ENCODE peak calls at places on chromosomes 11 and 22, in seven cellular contexts. One of them, this sample, is unnamed.

GRCh38 chr11:57622263-57622662 is 24.8 kb downstream of the SERPING1 start:
- DNase-seq in AG09319: no peak
- DNase-seq in HFFc6: no peak
- DNase-seq in upper lobe of right lung: no peak
- DNase-seq in H9: no peak
- DNase-seq in cardiac muscle cell: no peak
- DNase-seq in CD4-positive, alpha-beta T cell: no peak
- DNase-seq in this sample: no peak

GRCh38 chr11:60768202-60768601 is 11.5 kb downstream of the MS4A15 start:
- DNase-seq in AG09319: no peak
- DNase-seq in HFFc6: no peak
- DNase-seq in upper lobe of right lung: peak; percentile 43
- DNase-seq in H9: no peak
- DNase-seq in cardiac muscle cell: no peak
- DNase-seq in CD4-positive, alpha-beta T cell: no peak
- DNase-seq in this sample: no peak

GRCh38 chr22:44818727-44819126 is 66.4 kb downstream of the ARHGAP8 start:
- DNase-seq in AG09319: no peak
- DNase-seq in HFFc6: no peak
- DNase-seq in upper lobe of right lung: no peak
- DNase-seq in H9: no peak
- DNase-seq in cardiac muscle cell: no peak
- DNase-seq in CD4-positive, alpha-beta T cell: no peak
- DNase-seq in this sample: no peak

GRCh38 chr22:35842519-35842913 is 124.8 kb downstream of the APOL5 start:
- DNase-seq in AG09319: no peak
- DNase-seq in HFFc6: no peak
- DNase-seq in upper lobe of right lung: no peak
- DNase-seq in H9: no peak
- DNase-seq in cardiac muscle cell: no peak
- DNase-seq in CD4-positive, alpha-beta T cell: no peak
- DNase-seq in this sample: no peak

GRCh38 chr22:35524966-35525686 is 15.5 kb upstream of the RASD2 start:
- DNase-seq in AG09319: peak; percentile 25
- DNase-seq in HFFc6: no peak
- DNase-seq in upper lobe of right lung: no peak
- DNase-seq in H9: no peak
- DNase-seq in cardiac muscle cell: no peak
- DNase-seq in CD4-positive, alpha-beta T cell: no peak
- DNase-seq in this sample: no peak

GRCh38 chr11:93013646-93014045 is 44.2 kb downstream of the MTNR1B start:
- DNase-seq in AG09319: no peak
- DNase-seq in HFFc6: no peak
- DNase-seq in upper lobe of right lung: no peak
- DNase-seq in H9: no peak
- DNase-seq in cardiac muscle cell: no peak
- DNase-seq in CD4-positive, alpha-beta T cell: no peak
- DNase-seq in this sample: no peak

GRCh38 chr22:36369004-36369921 is 18.5 kb downstream of the MYH9 start:
- DNase-seq in AG09319: no peak
- DNase-seq in HFFc6: no peak
- DNase-seq in upper lobe of right lung: no peak
- DNase-seq in H9: no peak
- DNase-seq in cardiac muscle cell: no peak
- DNase-seq in CD4-positive, alpha-beta T cell: no peak
- DNase-seq in this sample: no peak

GRCh38 chr22:24871611-24872205 is 65.7 kb downstream of the SGSM1 start:
- DNase-seq in AG09319: no peak
- DNase-seq in HFFc6: no peak
- DNase-seq in upper lobe of right lung: no peak
- DNase-seq in H9: no peak
- DNase-seq in cardiac muscle cell: peak; percentile 52
- DNase-seq in CD4-positive, alpha-beta T cell: no peak
- DNase-seq in this sample: no peak

GRCh38 chr11:78039919-78040671 is 17.0 kb upstream of the KCTD14 start:
- DNase-seq in AG09319: peak; percentile 54
- DNase-seq in HFFc6: peak; percentile 80
- DNase-seq in upper lobe of right lung: peak; percentile 83
- DNase-seq in H9: no peak
- DNase-seq in cardiac muscle cell: peak; percentile 91
- DNase-seq in CD4-positive, alpha-beta T cell: no peak
- DNase-seq in this sample: no peak

GRCh38 chr11:1839924-1840779 is 1.4 kb downstream of the TNNI2 start:
- DNase-seq in AG09319: no peak
- DNase-seq in HFFc6: no peak
- DNase-seq in upper lobe of right lung: peak; percentile 87
- DNase-seq in H9: no peak
- DNase-seq in cardiac muscle cell: no peak
- DNase-seq in CD4-positive, alpha-beta T cell: no peak
- DNase-seq in this sample: peak; percentile 50
- TF ChIP-seq CTCF in AG09319: no peak
- TF ChIP-seq CTCF in HFFc6: no peak
- TF ChIP-seq CTCF in upper lobe of right lung: no peak
- TF ChIP-seq CTCF in H9: no peak
- TF ChIP-seq CTCF in cardiac muscle cell: no peak
- TF ChIP-seq CTCF in CD4-positive, alpha-beta T cell: no peak
- TF ChIP-seq CTCF in this sample: no peak

DNA sequence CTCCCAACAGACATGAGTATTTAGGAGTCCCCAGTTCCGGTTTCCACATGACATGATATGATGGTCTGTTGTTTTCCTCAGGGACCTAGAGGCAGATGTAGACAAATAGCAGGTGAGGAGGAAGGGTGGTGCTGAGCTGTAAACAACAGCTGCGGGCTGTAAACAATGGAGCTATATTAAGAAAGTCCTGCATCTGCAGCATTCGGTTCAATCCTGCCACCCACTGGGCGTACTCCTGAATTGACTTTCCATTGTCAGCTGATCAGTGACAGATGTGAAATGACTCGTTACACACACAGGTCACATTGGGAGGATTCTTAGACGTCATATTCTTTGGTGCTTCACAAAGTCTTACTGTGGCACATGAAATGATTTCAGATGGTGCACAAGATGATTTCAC is 26.8 kb upstream of the RAG1 start:
- DNase-seq in AG09319: no peak
- DNase-seq in HFFc6: peak; percentile 55
- DNase-seq in upper lobe of right lung: no peak
- DNase-seq in H9: peak; percentile 64
- DNase-seq in cardiac muscle cell: peak; percentile 43
- DNase-seq in CD4-positive, alpha-beta T cell: no peak
- DNase-seq in this sample: no peak
- TF ChIP-seq CTCF in AG09319: no peak
- TF ChIP-seq CTCF in HFFc6: peak; percentile 67
- TF ChIP-seq CTCF in upper lobe of right lung: peak; percentile 32
- TF ChIP-seq CTCF in H9: peak; percentile 49
- TF ChIP-seq CTCF in cardiac muscle cell: peak; percentile 30
- TF ChIP-seq CTCF in CD4-positive, alpha-beta T cell: no peak
- TF ChIP-seq CTCF in this sample: no peak

GRCh38 chr22:20956258-20957117 is 10.6 kb upstream of the AIFM3 start:
- DNase-seq in AG09319: no peak
- DNase-seq in HFFc6: no peak
- DNase-seq in upper lobe of right lung: peak; percentile 67
- DNase-seq in H9: peak; percentile 86
- DNase-seq in cardiac muscle cell: peak; percentile 50
- DNase-seq in CD4-positive, alpha-beta T cell: no peak
- DNase-seq in this sample: no peak
- TF ChIP-seq CTCF in AG09319: no peak
- TF ChIP-seq CTCF in HFFc6: peak; percentile 22
- TF ChIP-seq CTCF in upper lobe of right lung: no peak
- TF ChIP-seq CTCF in H9: peak; percentile 60
- TF ChIP-seq CTCF in cardiac muscle cell: peak; percentile 20
- TF ChIP-seq CTCF in CD4-positive, alpha-beta T cell: no peak
- TF ChIP-seq CTCF in this sample: no peak

DNA sequence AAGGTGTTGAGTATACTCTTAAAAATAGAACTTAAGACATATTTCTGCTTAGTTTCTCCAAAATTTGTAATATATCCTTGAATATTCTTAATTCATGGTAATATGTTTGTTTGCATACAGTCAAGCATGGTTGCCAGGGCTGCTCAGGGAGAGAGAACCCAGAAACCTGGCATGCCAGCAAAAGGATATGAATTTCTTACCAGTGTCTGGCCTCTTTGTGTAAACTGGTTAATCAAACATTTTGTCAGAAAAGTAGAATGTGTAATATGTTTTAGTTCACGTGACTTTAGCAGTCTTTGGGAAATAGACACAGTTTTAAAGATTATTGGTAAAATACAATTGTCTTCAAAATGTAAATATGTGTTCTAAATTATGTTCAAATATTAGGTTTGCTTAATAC is 101.6 kb downstream of the AASDHPPT start:
- DNase-seq in AG09319: no peak
- DNase-seq in HFFc6: no peak
- DNase-seq in upper lobe of right lung: no peak
- DNase-seq in H9: no peak
- DNase-seq in cardiac muscle cell: no peak
- DNase-seq in CD4-positive, alpha-beta T cell: no peak
- DNase-seq in this sample: no peak
- TF ChIP-seq CTCF in AG09319: no peak
- TF ChIP-seq CTCF in HFFc6: no peak
- TF ChIP-seq CTCF in upper lobe of right lung: no peak
- TF ChIP-seq CTCF in H9: no peak
- TF ChIP-seq CTCF in cardiac muscle cell: no peak
- TF ChIP-seq CTCF in CD4-positive, alpha-beta T cell: no peak
- TF ChIP-seq CTCF in this sample: no peak

GRCh38 chr11:8092587-8093424 is 11.8 kb downstream of the TUB start:
- DNase-seq in AG09319: peak; percentile 25
- DNase-seq in HFFc6: peak; percentile 69
- DNase-seq in upper lobe of right lung: no peak
- DNase-seq in H9: peak; percentile 71
- DNase-seq in cardiac muscle cell: peak; percentile 80
- DNase-seq in CD4-positive, alpha-beta T cell: no peak
- DNase-seq in this sample: no peak
- TF ChIP-seq CTCF in AG09319: peak; percentile 81
- TF ChIP-seq CTCF in HFFc6: peak; percentile 80
- TF ChIP-seq CTCF in upper lobe of right lung: peak; percentile 58
- TF ChIP-seq CTCF in H9: peak; percentile 79
- TF ChIP-seq CTCF in cardiac muscle cell: peak; percentile 83
- TF ChIP-seq CTCF in CD4-positive, alpha-beta T cell: peak; percentile 16
- TF ChIP-seq CTCF in this sample: no peak

GRCh38 chr11:36627006-36627405 is 29.0 kb upstream of the RAG2 start:
- DNase-seq in AG09319: no peak
- DNase-seq in HFFc6: no peak
- DNase-seq in upper lobe of right lung: no peak
- DNase-seq in H9: no peak
- DNase-seq in cardiac muscle cell: no peak
- DNase-seq in CD4-positive, alpha-beta T cell: no peak
- DNase-seq in this sample: no peak

GRCh38 chr11:36627471-36627870 is 29.4 kb upstream of the RAG2 start:
- DNase-seq in AG09319: no peak
- DNase-seq in HFFc6: no peak
- DNase-seq in upper lobe of right lung: no peak
- DNase-seq in H9: no peak
- DNase-seq in cardiac muscle cell: no peak
- DNase-seq in CD4-positive, alpha-beta T cell: no peak
- DNase-seq in this sample: no peak

GRCh38 chr11:36618025-36618700 is 20.1 kb upstream of the RAG2 start:
- DNase-seq in AG09319: no peak
- DNase-seq in HFFc6: no peak
- DNase-seq in upper lobe of right lung: no peak
- DNase-seq in H9: no peak
- DNase-seq in cardiac muscle cell: no peak
- DNase-seq in CD4-positive, alpha-beta T cell: no peak
- DNase-seq in this sample: no peak

GRCh38 chr11:36619502-36619901 is 21.5 kb upstream of the RAG2 start:
- DNase-seq in AG09319: no peak
- DNase-seq in HFFc6: no peak
- DNase-seq in upper lobe of right lung: no peak
- DNase-seq in H9: no peak
- DNase-seq in cardiac muscle cell: peak; percentile 27
- DNase-seq in CD4-positive, alpha-beta T cell: no peak
- DNase-seq in this sample: no peak

GRCh38 chr11:36622431-36623136 is 24.5 kb upstream of the RAG2 start:
- DNase-seq in AG09319: no peak
- DNase-seq in HFFc6: peak; percentile 13
- DNase-seq in upper lobe of right lung: no peak
- DNase-seq in H9: no peak
- DNase-seq in cardiac muscle cell: peak; percentile 49
- DNase-seq in CD4-positive, alpha-beta T cell: no peak
- DNase-seq in this sample: no peak
- TF ChIP-seq CTCF in AG09319: peak; percentile 54
- TF ChIP-seq CTCF in HFFc6: peak; percentile 73
- TF ChIP-seq CTCF in upper lobe of right lung: peak; percentile 40
- TF ChIP-seq CTCF in H9: peak; percentile 49
- TF ChIP-seq CTCF in cardiac muscle cell: peak; percentile 59
- TF ChIP-seq CTCF in CD4-positive, alpha-beta T cell: no peak
- TF ChIP-seq CTCF in this sample: no peak

DNA sequence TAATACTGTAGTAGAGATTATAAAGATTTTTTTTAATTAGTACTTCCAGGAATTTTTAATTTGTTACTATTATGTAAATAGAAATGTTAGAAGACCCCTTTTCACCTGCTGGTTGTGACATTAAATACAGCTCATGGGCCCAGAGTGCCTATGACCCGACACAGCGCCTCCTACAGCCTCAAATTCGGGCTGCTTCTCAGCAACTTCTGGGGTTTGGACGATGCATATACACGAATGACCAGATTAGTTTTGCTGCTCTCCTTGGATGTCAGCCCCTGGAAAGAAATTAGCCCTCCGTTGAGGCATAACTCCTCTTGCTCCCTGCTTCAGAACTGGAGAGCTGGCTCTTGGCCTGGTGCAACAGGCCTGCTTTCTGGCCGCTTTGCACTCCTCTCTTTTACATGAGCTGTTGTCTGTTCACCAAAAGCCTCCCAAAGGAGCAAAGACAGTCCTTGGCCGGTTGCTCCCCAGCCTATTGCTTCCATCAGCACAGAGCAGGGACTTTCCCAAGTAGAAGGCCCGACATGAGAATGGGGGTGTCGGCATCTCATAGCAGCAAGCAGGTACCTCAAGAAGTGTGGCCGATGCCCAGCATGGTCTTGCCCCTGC is 3.3 kb downstream of the TECTA start:
- DNase-seq in AG09319: no peak
- DNase-seq in HFFc6: no peak
- DNase-seq in upper lobe of right lung: no peak
- DNase-seq in H9: peak; percentile 48
- DNase-seq in cardiac muscle cell: no peak
- DNase-seq in CD4-positive, alpha-beta T cell: no peak
- DNase-seq in this sample: no peak
- TF ChIP-seq CTCF in AG09319: no peak
- TF ChIP-seq CTCF in HFFc6: peak; percentile 53
- TF ChIP-seq CTCF in upper lobe of right lung: no peak
- TF ChIP-seq CTCF in H9: peak; percentile 79
- TF ChIP-seq CTCF in cardiac muscle cell: peak; percentile 10
- TF ChIP-seq CTCF in CD4-positive, alpha-beta T cell: no peak
- TF ChIP-seq CTCF in this sample: no peak

DNA sequence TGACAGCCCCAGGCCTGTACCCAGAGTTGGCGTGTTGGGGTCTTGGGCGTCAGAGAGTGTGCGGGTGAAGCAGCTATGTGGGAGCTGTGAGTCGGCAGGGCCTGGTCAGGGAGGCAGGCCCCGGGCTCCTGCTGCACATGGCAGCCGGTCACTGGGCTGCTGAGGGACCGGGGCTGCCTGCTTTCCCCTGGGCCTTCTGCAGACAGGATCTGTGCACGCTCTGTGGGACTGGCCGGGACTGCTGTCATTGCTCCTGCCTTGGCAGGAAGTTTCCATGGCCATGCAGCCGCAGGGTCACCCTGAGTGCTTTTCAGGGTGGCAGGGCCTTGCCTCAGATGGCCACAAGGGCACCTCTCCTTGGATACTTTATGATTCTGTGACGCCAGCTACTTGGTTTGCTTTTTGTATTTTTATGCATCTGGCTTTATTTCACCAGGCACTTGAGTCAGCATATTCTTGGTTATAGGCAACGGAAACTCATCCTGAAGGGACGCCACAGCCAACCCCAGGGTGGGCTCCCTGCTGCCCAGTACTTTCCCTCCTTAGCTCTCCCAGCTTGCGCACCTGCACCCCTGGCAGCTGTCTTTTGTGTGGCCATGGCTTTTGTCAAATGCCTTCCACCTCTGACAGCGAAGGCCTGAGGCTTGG is 52.5 kb downstream of the AP2A2 start:
- DNase-seq in AG09319: no peak
- DNase-seq in HFFc6: no peak
- DNase-seq in upper lobe of right lung: no peak
- DNase-seq in H9: no peak
- DNase-seq in cardiac muscle cell: no peak
- DNase-seq in CD4-positive, alpha-beta T cell: no peak
- DNase-seq in this sample: no peak
- TF ChIP-seq CTCF in AG09319: no peak
- TF ChIP-seq CTCF in HFFc6: no peak
- TF ChIP-seq CTCF in upper lobe of right lung: no peak
- TF ChIP-seq CTCF in H9: no peak
- TF ChIP-seq CTCF in cardiac muscle cell: no peak
- TF ChIP-seq CTCF in CD4-positive, alpha-beta T cell: no peak
- TF ChIP-seq CTCF in this sample: no peak